ENCODE peak calls at places on chromosomes 7 and 10, in ten cellular contexts. H, L, U, I, Y, V, S, B, F and K are unnamed samples.

GRCh38 chr10:24444337-24444736 is 235.4 kb downstream of the KIAA1217 start:
- DNase-seq in Y (peak), L (no peak), F (no peak), S (no peak), U (peak), H (no peak), B (no peak), V (no peak), I (no peak), K (no peak)

GRCh38 chr10:11638055-11638698 is 26.7 kb upstream of the USP6NL start:
- DNase-seq in B (no peak), Y (no peak), F (no peak), S (no peak), I (peak), U (no peak), L (no peak), V (no peak), H (no peak), K (no peak)

GRCh38 chr10:106612381-106612780 is 552.1 kb downstream of the SORCS1 start:
- DNase-seq in Y (no peak), I (no peak), H (no peak), L (no peak), B (no peak), V (no peak), F (no peak), S (no peak), U (no peak), K (no peak)

GRCh38 chr10:4515711-4516110 is 310.3 kb upstream of the AKR1E2 start:
- DNase-seq in Y (no peak), B (no peak), F (no peak), U (no peak), H (no peak), V (no peak), L (no peak), S (no peak), I (no peak), K (no peak)

GRCh38 chr10:7492660-7493046 is 81.8 kb upstream of the SFMBT2 start:
- DNase-seq in U (no peak), B (no peak), I (no peak), L (no peak), V (no peak), H (no peak), F (no peak), Y (no peak), S (no peak), K (no peak)

GRCh38 chr10:121662945-121663917 is 65.0 kb upstream of the FGFR2 start:
- DNase-seq in L (no peak), I (peak), B (no peak), F (peak), V (no peak), U (no peak), Y (no peak), H (no peak), S (peak), K (no peak)

GRCh38 chr7:128203047-128203491 is 38.0 kb upstream of the LEP start:
- DNase-seq in I (no peak), U (no peak), L (no peak), B (no peak), S (no peak), H (no peak), Y (no peak), F (no peak), V (no peak), K (no peak)

GRCh38 chr7:25675789-25676474 is 447.6 kb upstream of the NPVF start:
- DNase-seq in B (no peak), V (no peak), L (no peak), H (no peak), Y (no peak), S (no peak), I (no peak), U (no peak), F (no peak), K (no peak)

GRCh38 chr10:49094707-49095106 is 20.6 kb downstream of the VSTM4 start:
- DNase-seq in I (no peak), L (no peak), V (no peak), Y (no peak), F (no peak), U (no peak), B (no peak), S (no peak), H (no peak), K (no peak)

GRCh38 chr10:118278649-118279048 is 63.5 kb downstream of the FAM204A start:
- DNase-seq in V (no peak), B (no peak), F (no peak), I (no peak), L (peak), Y (no peak), U (no peak), H (no peak), S (no peak), K (no peak)

GRCh38 chr10:8418631-8419030 is 364.1 kb downstream of the GATA3 start:
- DNase-seq in S (no peak), Y (no peak), V (peak), F (no peak), B (no peak), U (peak), I (no peak), L (no peak), H (no peak), K (no peak)

GRCh38 chr10:46520941-46521340 is 35.5 kb downstream of the GPRIN2 start:
- DNase-seq in B (peak), Y (no peak), S (peak), U (peak), V (peak), I (no peak), L (no peak), H (peak), F (no peak), K (no peak)

GRCh38 chr7:143965280-143965679 is 10.6 kb downstream of the OR2F1 start:
- DNase-seq in L (no peak), B (no peak), H (no peak), Y (no peak), F (no peak), U (peak), V (peak), S (no peak), I (peak), K (no peak)

GRCh38 chr10:131444862-131445461 is 133.4 kb upstream of the TCERG1L start:
- DNase-seq in I (no peak), L (no peak), F (no peak), Y (no peak), S (no peak), B (no peak), U (no peak), V (no peak), H (no peak), K (no peak)

GRCh38 chr7:39978252-39978934 is 28.3 kb downstream of the CDK13 start:
- DNase-seq in S (no peak), Y (no peak), F (no peak), I (no peak), H (no peak), B (no peak), V (no peak), U (no peak), L (no peak), K (no peak)

GRCh38 chr10:119028900-119029612 is 458 bp upstream of the NANOS1 start:
- DNase-seq in U (peak), I (peak), Y (no peak), F (peak), S (peak), B (peak), H (peak), V (peak), L (no peak), K (no peak)

GRCh38 chr10:77386833-77387232 is 250.8 kb downstream of the KCNMA1 start:
- DNase-seq in F (no peak), B (no peak), S (no peak), U (peak), V (peak), I (no peak), Y (no peak), H (no peak), L (no peak), K (no peak)

GRCh38 chr10:71351628-71352319 is 32.7 kb downstream of the SLC29A3 start:
- DNase-seq in L (no peak), H (peak), F (no peak), I (no peak), S (peak), Y (no peak), V (no peak), B (no peak), U (no peak), K (no peak)

GRCh38 chr10:96502561-96503267 is 11.0 kb downstream of the TLL2 start:
- DNase-seq in B (no peak), I (no peak), S (no peak), U (no peak), V (no peak), L (peak), Y (no peak), F (no peak), H (no peak), K (no peak)

GRCh38 chr7:104137971-104138370 is 69.8 kb downstream of the ORC5 start:
- DNase-seq in B (no peak), F (peak), I (no peak), V (peak), Y (peak), U (peak), L (peak), H (no peak), S (no peak), K (peak)

GRCh38 chr7:82674319-82674718 is 230.7 kb upstream of the CACNA2D1 start:
- DNase-seq in L (no peak), S (no peak), V (no peak), I (no peak), U (peak), F (no peak), B (no peak), Y (no peak), H (no peak), K (no peak)

GRCh38 chr10:113736576-113736975 is 14.9 kb upstream of the PLEKHS1 start:
- DNase-seq in H (no peak), B (no peak), I (no peak), Y (no peak), F (no peak), S (no peak), U (peak), L (no peak), V (peak), K (no peak)

GRCh38 chr10:31426425-31426824 is 107.4 kb downstream of the ZEB1 start:
- DNase-seq in U (peak), S (no peak), Y (peak), V (peak), I (no peak), B (no peak), L (peak), F (no peak), H (no peak), K (peak)

GRCh38 chr7:23106801-23107713 is 1.5 kb downstream of the KLHL7 start:
- DNase-seq in V (peak), S (no peak), L (no peak), F (peak), U (peak), Y (no peak), B (no peak), H (no peak), I (no peak), K (peak)

GRCh38 chr10:70604106-70604505 is 1.6 kb upstream of the PRF1 start:
- DNase-seq in B (no peak), L (no peak), U (no peak), F (no peak), I (no peak), H (no peak), Y (no peak), V (no peak), S (no peak), K (no peak)

GRCh38 chr7:4166807-4167206 is 515.3 kb upstream of the FOXK1 start:
- DNase-seq in H (no peak), V (no peak), L (no peak), I (no peak), B (no peak), Y (no peak), F (no peak), U (no peak), S (no peak), K (no peak)

DNA sequence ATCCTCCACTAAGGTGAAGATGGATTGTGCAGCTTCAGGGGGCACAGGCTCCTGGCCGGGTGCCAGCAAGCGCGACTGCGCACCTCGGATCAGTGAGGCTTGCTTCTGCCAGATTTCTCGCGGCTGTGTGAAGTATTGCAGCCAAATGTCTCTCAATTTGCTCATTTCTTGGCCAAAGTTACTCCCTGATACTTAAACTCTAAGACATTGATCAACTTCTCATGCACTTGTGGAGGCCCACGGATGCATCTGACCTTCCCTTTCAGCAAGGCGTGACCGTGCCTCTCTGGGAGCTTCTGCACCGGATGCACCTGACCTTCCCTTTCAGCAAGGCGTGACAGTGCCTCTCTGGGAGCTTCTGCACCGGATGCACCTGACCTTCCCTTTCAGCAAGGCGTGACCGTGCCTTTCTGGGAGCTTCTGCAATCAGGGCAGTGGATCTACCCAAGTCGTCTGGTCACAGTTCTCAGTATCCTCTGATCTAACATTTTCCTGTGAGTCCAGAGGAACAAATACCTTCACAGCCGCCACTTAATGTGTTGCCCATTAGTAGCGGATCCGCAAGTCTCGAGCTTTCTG is 248.3 kb downstream of the ADARB2 start:
- DNase-seq in S (peak), F (no peak), I (no peak), Y (no peak), H (no peak), L (no peak), B (no peak), U (no peak), V (no peak), K (no peak)
- TF ChIP-seq CTCF in S (no peak), F (no peak), I (no peak), Y (no peak), H (no peak), L (no peak), B (no peak), U (no peak), V (no peak), K (no peak)

DNA sequence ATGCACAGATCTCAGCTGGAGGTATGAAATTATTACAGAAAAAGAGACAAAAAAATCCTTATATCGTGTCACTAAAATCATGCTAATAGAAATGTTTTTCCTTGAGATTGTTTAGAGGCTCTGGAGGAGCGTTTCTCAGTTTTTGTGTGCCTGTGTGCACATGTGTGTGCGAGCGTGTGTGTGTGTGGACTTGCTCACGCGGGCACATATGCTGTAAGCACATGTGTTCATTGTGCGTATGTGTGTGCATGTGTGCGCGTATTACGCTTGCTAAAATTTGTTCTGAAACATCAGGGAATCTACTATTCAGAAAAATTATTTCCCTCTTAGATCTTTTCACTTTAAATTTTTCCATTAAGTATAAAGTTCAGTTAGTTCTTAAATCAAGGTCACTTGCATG is 1111.2 kb downstream of the NRG3 start:
- DNase-seq in H (no peak), F (no peak), V (no peak), S (no peak), Y (no peak), B (no peak), L (no peak), I (no peak), U (no peak), K (no peak)
- H3K4me3 ChIP-seq in H (no peak), F (no peak), V (no peak), S (no peak), Y (no peak), B (no peak), L (no peak), I (no peak), U (no peak), K (no peak)

GRCh38 chr7:44394636-44395035 is 69.2 kb upstream of the CAMK2B start:
- DNase-seq in B (no peak), Y (no peak), I (no peak), H (no peak), V (no peak), U (no peak), F (no peak), S (no peak), L (no peak), K (no peak)
- TF ChIP-seq CTCF in B (no peak), Y (no peak), I (no peak), H (no peak), V (no peak), U (no peak), F (no peak), S (no peak), L (no peak), K (no peak)

GRCh38 chr7:156577645-156578577 is 62.7 kb upstream of the RNF32 start:
- DNase-seq in L (no peak), F (no peak), H (no peak), Y (no peak), I (no peak), B (no peak), U (no peak), V (no peak), S (no peak), K (no peak)
- H3K4me3 ChIP-seq in L (no peak), F (no peak), H (no peak), Y (no peak), I (no peak), B (no peak), U (no peak), V (no peak), S (no peak), K (no peak)

GRCh38 chr7:1665721-1666250 is 4.3 kb upstream of the ELFN1 start:
- DNase-seq in V (peak), U (peak), F (peak), Y (no peak), B (peak), L (no peak), H (peak), S (no peak), I (peak), K (no peak)
- TF ChIP-seq CTCF in V (no peak), U (no peak), F (no peak), Y (no peak), B (no peak), L (no peak), H (no peak), S (no peak), I (no peak), K (no peak)

GRCh38 chr10:84333864-84334451 is 5.6 kb downstream of the CCSER2 start:
- DNase-seq in S (no peak), Y (no peak), V (no peak), I (no peak), L (no peak), F (no peak), B (no peak), H (no peak), U (peak), K (no peak)

GRCh38 chr10:84328303-84329093 is at the start of gene CCSER2:
- DNase-seq in V (peak), H (peak), I (peak), S (peak), Y (peak), F (peak), L (peak), U (peak), B (peak), K (peak)

GRCh38 chr10:84331091-84331490 is 2.7 kb downstream of the CCSER2 start:
- DNase-seq in B (no peak), F (no peak), L (no peak), U (no peak), V (no peak), Y (no peak), I (no peak), H (no peak), S (no peak), K (no peak)

GRCh38 chr10:84329094-84329611 is 764 bp downstream of the CCSER2 start:
- DNase-seq in V (peak), B (no peak), H (no peak), L (no peak), Y (no peak), S (peak), F (peak), I (peak), U (peak), K (no peak)

DNA sequence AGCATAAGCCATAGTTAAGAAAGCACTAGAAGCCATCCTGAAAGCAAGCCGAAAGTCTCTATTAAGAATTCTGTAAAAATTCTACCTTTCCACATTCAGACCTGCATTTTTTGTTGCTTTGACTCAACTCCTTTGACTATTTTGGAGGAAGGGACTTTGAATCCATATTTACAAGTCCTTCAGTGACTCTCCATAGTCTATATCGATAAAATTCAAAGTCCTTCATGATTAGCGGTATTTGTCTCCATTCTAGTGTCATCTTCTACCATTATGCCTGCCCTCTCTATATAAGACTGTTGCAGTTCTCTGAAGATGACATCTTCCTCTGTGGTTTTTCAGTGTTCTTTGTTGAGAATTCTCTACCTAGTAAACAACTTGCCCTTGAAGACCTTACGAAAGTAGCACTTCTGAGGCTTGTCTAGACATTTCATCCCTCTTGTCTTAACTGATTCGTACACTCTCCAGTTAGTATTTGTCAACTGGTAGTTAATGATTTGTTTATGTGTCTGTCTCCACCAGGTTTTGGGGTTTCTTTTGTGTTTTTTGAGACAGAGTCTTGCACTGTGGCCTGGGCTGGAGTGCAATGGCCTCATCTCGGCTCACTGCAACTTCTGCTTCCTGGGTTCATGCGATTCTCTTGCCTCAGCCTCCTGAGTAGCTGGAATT is 1.7 kb downstream of the CCSER2 start:
- DNase-seq in U (no peak), V (no peak), S (no peak), F (no peak), Y (no peak), L (no peak), I (no peak), H (no peak), B (no peak), K (no peak)
- H3K4me3 ChIP-seq in U (peak), V (no peak), S (peak), F (peak), Y (peak), L (no peak), I (no peak), H (peak), B (no peak), K (no peak)